ENCODE peak calls at places on chromosomes 2 and 18, in eight cellular contexts. J, A, V, B, N, F, G and R are unnamed samples. For H3K27me3, the result is how much of the 10 kb centered on the place peaks cover.

GRCh38 chr2:108621087-108621559 is 86.9 kb downstream of the LIMS1 start:
- DNase-seq in J (no peak), A (peak), V (peak), B (peak), N (peak), F (no peak), G (no peak), R (no peak)

GRCh38 chr18:74731097-74731496 is 133.4 kb downstream of the ZNF407 start:
- DNase-seq in J (no peak), A (peak), V (no peak), B (no peak), N (no peak), F (no peak), G (no peak), R (peak)

GRCh38 chr2:42342061-42342794 is 18.8 kb downstream of the COX7A2L start:
- DNase-seq in J (peak), A (peak), V (peak), B (no peak), N (no peak), F (peak), G (peak), R (peak)

GRCh38 chr18:45540146-45540545 is 75.1 kb upstream of the SLC14A2 start:
- DNase-seq in J (no peak), A (no peak), V (no peak), B (no peak), N (no peak), F (no peak), G (no peak), R (no peak)

GRCh38 chr18:7592305-7593071 is 25.4 kb downstream of the PTPRM start:
- DNase-seq in J (no peak), A (no peak), V (no peak), B (peak), N (no peak), F (no peak), G (no peak), R (no peak)

GRCh38 chr2:34578641-34579040 is 979.5 kb upstream of the FAM98A start:
- DNase-seq in J (no peak), A (no peak), V (no peak), B (no peak), N (no peak), F (no peak), G (no peak), R (no peak)

GRCh38 chr2:88658890-88659881 is 31.9 kb upstream of the EIF2AK3 start:
- DNase-seq in J (no peak), A (peak), V (peak), B (no peak), N (no peak), F (peak), G (peak), R (peak)

GRCh38 chr2:131646669-131647297 is 119.1 kb downstream of the CCDC74A start:
- DNase-seq in J (no peak), A (no peak), V (no peak), B (no peak), N (no peak), F (no peak), G (no peak), R (no peak)

GRCh38 chr18:25743661-25744151 is 346.7 kb downstream of the SS18 start:
- DNase-seq in J (no peak), A (no peak), V (no peak), B (peak), N (no peak), F (no peak), G (no peak), R (no peak)

GRCh38 chr2:241814571-241815476 is 5.8 kb downstream of the NEU4 start:
- DNase-seq in J (no peak), A (no peak), V (no peak), B (peak), N (no peak), F (no peak), G (peak), R (no peak)

GRCh38 chr2:163312723-163313122 is 423.1 kb downstream of the FIGN start:
- DNase-seq in J (no peak), A (no peak), V (no peak), B (no peak), N (no peak), F (no peak), G (no peak), R (no peak)

GRCh38 chr18:74505776-74506175 is 9.6 kb downstream of the CNDP2 start:
- DNase-seq in J (no peak), A (no peak), V (no peak), B (no peak), N (no peak), F (no peak), G (no peak), R (no peak)

GRCh38 chr18:52063923-52064322 is 276.1 kb upstream of the DCC start:
- DNase-seq in J (no peak), A (no peak), V (no peak), B (no peak), N (no peak), F (no peak), G (no peak), R (no peak)

GRCh38 chr2:132477962-132478361 is 61.4 kb downstream of the GPR39 start:
- DNase-seq in J (no peak), A (peak), V (no peak), B (no peak), N (no peak), F (no peak), G (no peak), R (no peak)

GRCh38 chr2:120669121-120669952 is 66.3 kb upstream of the GLI2 start:
- DNase-seq in J (no peak), A (peak), V (peak), B (peak), N (no peak), F (no peak), G (no peak), R (no peak)

GRCh38 chr2:17373041-17373440 is 145.2 kb downstream of the RAD51AP2 start:
- DNase-seq in J (no peak), A (peak), V (no peak), B (no peak), N (no peak), F (no peak), G (no peak), R (peak)

GRCh38 chr2:202104286-202104870 is 31.3 kb downstream of the KIAA2012 start:
- DNase-seq in J (no peak), A (peak), V (no peak), B (peak), N (peak), F (no peak), G (no peak), R (peak)

GRCh38 chr2:202418511-202418910 is 42.4 kb downstream of the BMPR2 start:
- DNase-seq in J (no peak), A (no peak), V (no peak), B (no peak), N (no peak), F (no peak), G (no peak), R (no peak)

GRCh38 chr2:190382851-190383250 is 25.3 kb upstream of the MFSD6 start:
- DNase-seq in J (no peak), A (peak), V (no peak), B (peak), N (peak), F (no peak), G (no peak), R (peak)

GRCh38 chr18:1075310-1075709 is 170.6 kb downstream of the ADCYAP1 start:
- DNase-seq in J (no peak), A (no peak), V (no peak), B (no peak), N (no peak), F (no peak), G (no peak), R (no peak)

GRCh38 chr2:177689623-177690022 is 297.1 kb downstream of the AGPS start:
- DNase-seq in J (no peak), A (no peak), V (no peak), B (peak), N (no peak), F (no peak), G (no peak), R (no peak)

GRCh38 chr2:233418052-233418760 is 63.9 kb downstream of the DGKD start:
- DNase-seq in J (no peak), A (no peak), V (no peak), B (no peak), N (peak), F (no peak), G (peak), R (no peak)

GRCh38 chr2:200405599-200406298 is 99.3 kb downstream of the SPATS2L start:
- DNase-seq in J (no peak), A (peak), V (no peak), B (no peak), N (no peak), F (no peak), G (no peak), R (peak)

GRCh38 chr2:239212553-239213419 is 188.0 kb downstream of the HDAC4 start:
- DNase-seq in J (no peak), A (no peak), V (no peak), B (peak), N (no peak), F (no peak), G (no peak), R (no peak)

GRCh38 chr2:198471291-198471690 is 666.9 kb downstream of the PLCL1 start:
- DNase-seq in J (no peak), A (no peak), V (no peak), B (peak), N (peak), F (no peak), G (no peak), R (no peak)

GRCh38 chr2:80304522-80304878 is at the start of gene LRRTM1:
- DNase-seq in J (no peak), A (no peak), V (no peak), B (peak), N (no peak), F (peak), G (no peak), R (no peak)

GRCh38 chr2:174333502-174334277 is 1.1 kb upstream of the SP9 start:
- DNase-seq in J (no peak), A (no peak), V (no peak), B (peak), N (no peak), F (no peak), G (no peak), R (no peak)

GRCh38 chr2:71005271-71006202 is 10.9 kb upstream of the TEX261 start:
- DNase-seq in J (no peak), A (no peak), V (no peak), B (no peak), N (no peak), F (no peak), G (no peak), R (no peak)

GRCh38 chr2:147275943-147276342 is 568.9 kb upstream of the ACVR2A start:
- DNase-seq in J (no peak), A (no peak), V (no peak), B (peak), N (no peak), F (no peak), G (no peak), R (peak)
- TF ChIP-seq CTCF in J (no peak), A (no peak), V (no peak), B (peak), N (peak), F (no peak), G (no peak), R (peak)

GRCh38 chr2:105323117-105323516 is 6.4 kb downstream of the TGFBRAP1 start:
- DNase-seq in J (no peak), A (no peak), V (no peak), B (no peak), N (no peak), F (no peak), G (no peak), R (no peak)

GRCh38 chr2:105328281-105329196 is 996 bp downstream of the TGFBRAP1 start:
- DNase-seq in J (no peak), A (peak), V (no peak), B (no peak), N (peak), F (no peak), G (peak), R (no peak)

GRCh38 chr2:105327690-105328089 is 1.8 kb downstream of the TGFBRAP1 start:
- DNase-seq in J (no peak), A (no peak), V (no peak), B (no peak), N (no peak), F (no peak), G (no peak), R (no peak)

GRCh38 chr2:105324732-105325131 is 4.8 kb downstream of the TGFBRAP1 start:
- DNase-seq in J (no peak), A (peak), V (peak), B (peak), N (no peak), F (no peak), G (no peak), R (peak)

GRCh38 chr2:105325389-105325963 is 4.1 kb downstream of the TGFBRAP1 start:
- DNase-seq in J (no peak), A (peak), V (no peak), B (peak), N (no peak), F (no peak), G (no peak), R (peak)
- H3K27ac ChIP-seq in J (no peak), A (peak), V (peak), B (no peak), N (no peak), F (no peak), G (no peak), R (peak)

GRCh38 chr2:72143441-72144356 is 4.0 kb downstream of the CYP26B1 start:
- DNase-seq in J (no peak), A (no peak), V (no peak), B (peak), N (no peak), F (no peak), G (peak), R (no peak)
- H3K27me3 ChIP-seq in J (under half), A (half or more), V (under half), B (half or more), N (under half), F (under half), G (under half), R (under half)

GRCh38 chr2:150063950-150064549 is 423.4 kb downstream of the RND3 start:
- DNase-seq in J (no peak), A (no peak), V (no peak), B (peak), N (no peak), F (no peak), G (no peak), R (no peak)

GRCh38 chr2:150066490-150066889 is 421.0 kb downstream of the RND3 start:
- DNase-seq in J (no peak), A (no peak), V (no peak), B (no peak), N (no peak), F (no peak), G (no peak), R (no peak)

GRCh38 chr2:150063432-150063889 is 424.0 kb downstream of the RND3 start:
- DNase-seq in J (no peak), A (peak), V (no peak), B (no peak), N (no peak), F (no peak), G (no peak), R (peak)

GRCh38 chr2:150060341-150060740 is 427.1 kb downstream of the RND3 start:
- DNase-seq in J (no peak), A (no peak), V (no peak), B (no peak), N (no peak), F (no peak), G (no peak), R (no peak)

GRCh38 chr2:150062416-150062815 is 425.1 kb downstream of the RND3 start:
- DNase-seq in J (no peak), A (no peak), V (no peak), B (no peak), N (no peak), F (no peak), G (no peak), R (no peak)
- TF ChIP-seq CTCF in J (no peak), A (no peak), V (no peak), B (no peak), N (no peak), F (no peak), G (no peak), R (no peak)

DNA sequence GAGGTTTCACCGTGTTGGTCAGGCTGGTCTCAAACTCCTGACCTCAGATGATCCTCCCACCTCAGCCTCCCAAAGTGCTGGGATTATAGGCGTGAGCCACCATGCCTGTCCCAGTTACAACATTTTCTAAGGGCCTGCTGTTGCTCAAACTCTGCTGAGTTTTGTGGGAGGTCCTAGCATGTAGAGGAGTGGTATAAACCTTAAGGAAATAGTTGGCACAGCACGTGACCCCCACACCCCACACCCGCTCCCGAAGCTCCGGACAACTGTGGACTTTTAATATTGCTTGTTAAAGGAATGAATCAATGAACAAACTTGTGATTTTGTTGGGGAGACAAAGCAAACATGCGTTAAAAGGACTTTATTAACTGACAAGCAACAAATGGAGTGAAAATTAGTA is 137.8 kb upstream of the GATA6 start:
- DNase-seq in J (no peak), A (no peak), V (no peak), B (no peak), N (no peak), F (no peak), G (no peak), R (no peak)
- H3K27ac ChIP-seq in J (no peak), A (no peak), V (no peak), B (no peak), N (no peak), F (no peak), G (no peak), R (no peak)

GRCh38 chr2:73177645-73178255 is 24.6 kb upstream of the NOTO start:
- DNase-seq in J (no peak), A (no peak), V (no peak), B (peak), N (no peak), F (no peak), G (no peak), R (no peak)

GRCh38 chr2:73176881-73177644 is 25.3 kb upstream of the NOTO start:
- DNase-seq in J (peak), A (peak), V (peak), B (peak), N (peak), F (peak), G (peak), R (peak)

GRCh38 chr2:73175663-73176204 is 26.6 kb upstream of the NOTO start:
- DNase-seq in J (peak), A (peak), V (peak), B (peak), N (peak), F (peak), G (peak), R (peak)

GRCh38 chr2:73174941-73175662 is 27.3 kb upstream of the NOTO start:
- DNase-seq in J (no peak), A (no peak), V (no peak), B (no peak), N (no peak), F (no peak), G (no peak), R (no peak)

DNA sequence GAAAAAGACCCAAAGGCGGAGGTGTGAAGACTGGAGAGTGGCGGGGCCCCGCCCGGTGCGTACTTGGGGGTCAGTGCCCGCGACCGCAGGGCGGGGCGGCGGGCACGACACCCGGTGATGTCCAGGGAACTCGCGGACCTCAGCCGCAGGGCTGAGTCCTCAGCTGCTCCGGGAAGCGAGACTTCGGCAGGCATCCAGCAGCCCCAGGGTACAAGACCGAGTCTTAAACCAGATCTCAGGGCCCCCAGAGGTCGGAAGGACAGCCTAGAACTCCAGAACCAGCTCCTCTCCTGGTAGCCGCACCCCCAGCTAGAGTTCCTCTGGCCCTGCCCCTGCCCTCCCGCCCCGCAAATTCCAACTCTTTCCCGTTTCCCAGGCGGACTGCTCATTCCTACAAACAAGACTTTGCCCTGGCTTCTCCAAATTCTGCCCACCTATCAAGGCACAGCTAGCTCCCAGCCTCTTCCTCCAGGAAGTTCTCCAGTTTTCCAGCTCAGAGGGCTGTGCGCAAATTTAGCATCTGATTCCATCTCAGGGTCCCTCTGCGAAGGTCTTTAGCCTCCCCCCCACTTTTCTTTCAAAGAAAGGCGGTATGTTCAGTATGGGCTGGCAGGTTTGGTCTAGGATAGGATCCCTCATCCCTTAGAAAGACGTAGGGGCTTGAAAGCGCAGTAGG is 26.0 kb upstream of the NOTO start:
- DNase-seq in J (no peak), A (no peak), V (no peak), B (peak), N (peak), F (no peak), G (no peak), R (no peak)
- H3K27me3 ChIP-seq in J (under half), A (half or more), V (under half), B (half or more), N (under half), F (under half), G (under half), R (under half)

DNA sequence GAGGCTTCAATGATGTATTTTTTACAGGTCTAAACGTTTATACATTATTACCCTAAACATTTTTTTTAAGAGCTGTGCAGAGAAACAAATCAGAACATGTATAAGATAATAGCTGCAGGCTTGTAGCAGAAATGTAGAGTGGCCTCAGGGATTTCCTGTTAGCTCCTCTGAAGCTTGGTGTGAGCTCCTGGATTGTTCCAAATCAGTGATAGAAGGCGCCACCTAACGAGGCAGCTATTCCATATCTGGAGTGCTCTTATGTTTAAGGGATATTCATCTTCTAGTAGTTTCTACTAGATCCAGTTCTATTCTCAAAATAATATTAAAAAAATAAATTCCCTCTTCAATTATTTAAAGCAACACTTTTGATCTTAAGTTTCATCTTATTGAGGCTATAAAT is 93.1 kb downstream of the LRP1B start:
- DNase-seq in J (no peak), A (no peak), V (no peak), B (peak), N (no peak), F (no peak), G (no peak), R (no peak)
- TF ChIP-seq CTCF in J (no peak), A (no peak), V (no peak), B (peak), N (no peak), F (no peak), G (no peak), R (peak)

DNA sequence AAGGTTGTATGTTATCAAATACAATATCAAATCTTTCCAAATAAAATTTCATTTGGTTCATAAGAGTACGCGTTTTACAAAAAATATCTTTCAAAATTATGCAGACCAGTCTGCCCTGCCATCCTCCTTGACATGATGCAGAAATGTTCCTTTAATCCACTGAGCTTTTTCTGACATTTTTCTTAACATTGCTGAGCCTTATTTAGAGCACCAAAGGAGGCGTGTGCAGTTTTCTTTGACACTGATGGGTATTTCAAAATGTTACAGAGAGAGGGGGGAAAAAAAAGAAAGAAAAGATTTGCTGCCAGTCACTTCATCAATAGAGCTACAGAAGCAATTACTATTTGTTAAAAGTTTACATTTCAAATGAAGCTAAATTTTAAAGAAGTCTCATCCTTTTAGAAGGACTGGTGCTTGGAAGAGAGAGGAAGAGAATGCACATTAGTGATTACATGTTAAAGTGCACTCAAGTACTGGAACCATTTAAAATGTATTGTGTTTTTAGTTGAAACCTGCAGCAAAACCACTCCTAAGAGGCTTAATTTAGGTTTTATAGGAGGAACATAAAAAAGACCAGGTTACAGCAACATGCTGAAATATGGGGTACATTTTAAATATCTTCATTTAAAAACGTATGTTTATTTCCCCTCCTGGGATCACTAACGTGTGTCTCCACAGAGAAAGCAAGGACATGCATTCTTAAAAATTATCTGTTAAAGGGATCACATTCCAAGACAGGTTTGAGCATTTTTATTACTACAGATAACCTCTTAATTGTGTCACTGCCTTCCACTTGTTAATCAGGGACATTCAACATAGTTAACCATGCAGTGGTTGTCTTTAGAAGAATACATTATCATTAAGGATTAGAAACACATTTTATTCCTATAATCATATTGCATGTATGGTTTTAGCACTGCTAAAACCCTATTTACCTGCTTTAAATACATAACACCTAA is 258.4 kb downstream of the MEIS1 start:
- DNase-seq in J (no peak), A (no peak), V (no peak), B (no peak), N (no peak), F (no peak), G (no peak), R (no peak)
- H3K27ac ChIP-seq in J (peak), A (no peak), V (no peak), B (no peak), N (no peak), F (no peak), G (no peak), R (no peak)